ENCODE peak calls at places on chromosome 19, in nine cellular contexts. Y is mesendoderm; V is neuronal stem cell; O is body of pancreas; H is trophoblast cell; E is aorta; B is cardiac muscle cell; G is CD4-positive, CD25-positive, alpha-beta regulatory T cell; D is tibial nerve. N is an unnamed sample.

GRCh38 chr19:7397687-7398086 is 49.0 kb downstream of the ARHGEF18 start:
- DNase-seq in Y (no peak), V (no peak), O (no peak), H (peak; percentile 74), E (no peak), B (peak; percentile 90), G (no peak), D (no peak), N (no peak)

GRCh38 chr19:44598880-44599279 is 14.5 kb upstream of the IGSF23 start:
- DNase-seq in Y (peak; percentile 43), V (no peak), O (peak; percentile 85), H (no peak), E (no peak), B (no peak), G (no peak), D (no peak), N (peak; percentile 90)

GRCh38 chr19:3721131-3721899 is 13.1 kb downstream of the TJP3 start:
- DNase-seq in Y (peak; percentile 96), V (peak; percentile 95), O (peak; percentile 97), H (peak; percentile 95), E (peak; percentile 85), B (peak; percentile 90), G (peak; percentile 83), D (no peak), N (peak; percentile 98)

GRCh38 chr19:40756502-40757110 is 5.6 kb downstream of the SNRPA start:
- DNase-seq in Y (no peak), V (no peak), O (no peak), H (peak; percentile 87), E (no peak), B (no peak), G (no peak), D (no peak), N (no peak)

GRCh38 chr19:39430675-39431593 is 4.8 kb downstream of the RPS16 start:
- DNase-seq in Y (peak; percentile 81), V (no peak), O (no peak), H (peak; percentile 86), E (peak; percentile 72), B (peak; percentile 98), G (peak; percentile 72), D (no peak), N (no peak)

GRCh38 chr19:44758596-44758995 is 10.1 kb downstream of the BCL3 start:
- DNase-seq in Y (peak; percentile 78), V (no peak), O (no peak), H (peak; percentile 66), E (no peak), B (peak; percentile 58), G (no peak), D (no peak), N (no peak)

GRCh38 chr19:6772028-6772865 is at the start of gene VAV1:
- DNase-seq in Y (no peak), V (no peak), O (no peak), H (no peak), E (peak; percentile 86), B (no peak), G (peak; percentile 73), D (no peak), N (peak; percentile 63)

GRCh38 chr19:44812142-44812718 is 3.3 kb downstream of the BCAM start:
- DNase-seq in Y (no peak), V (no peak), O (no peak), H (no peak), E (no peak), B (no peak), G (no peak), D (no peak), N (no peak)

GRCh38 chr19:37333457-37333856 is 37.4 kb upstream of the ZNF527 start:
- DNase-seq in Y (peak; percentile 54), V (no peak), O (no peak), H (no peak), E (no peak), B (peak; percentile 18), G (no peak), D (no peak), N (no peak)

GRCh38 chr19:53503126-53503525 is 34.8 kb upstream of the ZNF331 start:
- DNase-seq in Y (peak; percentile 42), V (no peak), O (no peak), H (no peak), E (no peak), B (no peak), G (no peak), D (no peak), N (no peak)

GRCh38 chr19:8355631-8356402 is 8.1 kb upstream of the ANGPTL4 start:
- DNase-seq in Y (no peak), V (no peak), O (peak; percentile 33), H (peak; percentile 70), E (peak; percentile 80), B (peak; percentile 97), G (no peak), D (no peak), N (no peak)

GRCh38 chr19:35223856-35224505 is 4.6 kb downstream of the FAM187B start:
- DNase-seq in Y (no peak), V (no peak), O (no peak), H (no peak), E (no peak), B (no peak), G (no peak), D (no peak), N (no peak)

GRCh38 chr19:50817941-50818858 is 5.4 kb downstream of the KLK1 start:
- DNase-seq in Y (peak; percentile 82), V (peak; percentile 76), O (peak; percentile 97), H (no peak), E (no peak), B (peak; percentile 26), G (peak; percentile 49), D (no peak), N (peak; percentile 48)

GRCh38 chr19:8575467-8575997 is 1.7 kb downstream of the MYO1F start:
- DNase-seq in Y (peak; percentile 92), V (no peak), O (no peak), H (no peak), E (no peak), B (peak; percentile 53), G (peak; percentile 24), D (no peak), N (no peak)

DNA sequence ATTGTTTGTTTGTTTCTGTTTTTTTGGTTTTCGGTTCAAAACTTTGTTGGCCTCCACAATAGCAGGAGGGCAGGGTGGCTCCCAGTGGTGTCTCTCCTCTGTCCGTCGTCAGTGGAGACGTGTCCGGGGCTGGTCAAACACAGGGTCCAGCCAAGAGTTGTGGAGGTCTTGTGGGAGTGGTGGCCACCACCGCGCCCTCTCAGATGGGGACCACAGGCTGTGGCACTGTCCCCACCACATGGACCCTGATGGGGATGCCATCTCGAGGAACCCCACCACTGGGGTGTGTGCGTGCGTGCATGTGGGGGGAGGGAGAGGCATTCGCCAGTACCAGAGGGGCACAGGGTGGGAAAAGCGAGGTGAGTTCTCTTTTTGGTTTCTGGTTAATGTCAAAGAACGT is 13.8 kb downstream of the ZNF574 start:
- DNase-seq in Y (no peak), V (no peak), O (no peak), H (no peak), E (peak; percentile 22), B (no peak), G (no peak), D (no peak), N (no peak)
- H3K4me1 ChIP-seq in Y (no peaks in the 10 kb centered on the region), V (peaks cover 23% of the 10 kb centered on the region), O (no peaks in the 10 kb centered on the region), H (peaks cover 8% of the 10 kb centered on the region), E (no peaks in the 10 kb centered on the region), B (peaks cover 7% of the 10 kb centered on the region), G (peaks cover 4% of the 10 kb centered on the region), D (no peaks in the 10 kb centered on the region), N (no peaks in the 10 kb centered on the region)

GRCh38 chr19:47229674-47230121 is 1.3 kb downstream of the BBC3 start:
- DNase-seq in Y (peak; percentile 51), V (no peak), O (no peak), H (no peak), E (no peak), B (no peak), G (no peak), D (no peak), N (no peak)
- H3K4me1 ChIP-seq in Y (peaks cover 10% of the 10 kb centered on the region), V (peaks cover 38% of the 10 kb centered on the region), O (peaks cover 61% of the 10 kb centered on the region), H (peaks cover 46% of the 10 kb centered on the region), E (no peaks in the 10 kb centered on the region), B (peaks cover 20% of the 10 kb centered on the region), G (peaks cover 53% of the 10 kb centered on the region), D (peaks cover 42% of the 10 kb centered on the region), N (peaks cover 61% of the 10 kb centered on the region)

GRCh38 chr19:10767726-10768125 is 49.8 kb downstream of the DNM2 start:
- DNase-seq in Y (no peak), V (no peak), O (no peak), H (no peak), E (no peak), B (no peak), G (no peak), D (no peak), N (no peak)
- H3K4me1 ChIP-seq in Y (peaks cover 2% of the 10 kb centered on the region), V (peaks cover 2% of the 10 kb centered on the region), O (peaks cover 76% of the 10 kb centered on the region), H (peaks cover 10% of the 10 kb centered on the region), E (no peaks in the 10 kb centered on the region), B (peaks cover 15% of the 10 kb centered on the region), G (peaks cover 16% of the 10 kb centered on the region), D (peaks cover 42% of the 10 kb centered on the region), N (peaks cover 76% of the 10 kb centered on the region)

DNA sequence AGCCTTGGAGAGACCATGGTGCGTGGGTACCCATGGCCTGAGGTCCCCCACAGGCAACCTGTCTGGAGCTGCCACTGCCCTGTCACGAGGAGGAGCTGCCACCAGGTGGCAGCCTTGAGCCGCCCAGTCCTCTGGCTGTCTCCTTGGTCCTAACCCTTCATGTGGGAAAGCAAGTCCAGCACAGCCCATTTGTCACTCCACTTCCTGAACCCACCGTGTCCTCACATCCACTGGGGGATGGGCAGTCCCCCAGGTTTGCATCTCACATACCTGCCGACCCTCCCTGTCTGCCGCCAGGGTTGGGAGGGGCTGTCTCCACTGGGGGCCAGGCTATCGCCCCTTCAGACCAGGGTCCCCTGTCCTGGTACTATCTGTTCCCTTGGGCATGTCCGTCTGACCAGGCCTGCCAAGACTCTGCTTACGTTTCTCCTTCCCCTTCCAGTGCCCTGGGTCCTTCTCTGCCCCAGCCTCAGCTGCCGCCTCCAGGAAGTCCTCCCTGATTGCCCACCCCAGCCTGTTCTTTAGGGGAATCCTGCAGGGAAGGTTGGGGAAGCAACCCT is 4.5 kb downstream of the FAM174C start:
- DNase-seq in Y (peak; percentile 85), V (peak; percentile 84), O (peak; percentile 84), H (peak; percentile 76), E (peak; percentile 87), B (peak; percentile 88), G (peak; percentile 67), D (peak; percentile 59), N (peak; percentile 87)
- H3K4me1 ChIP-seq in Y (no peaks in the 10 kb centered on the region), V (peaks cover 25% of the 10 kb centered on the region), O (peaks cover 17% of the 10 kb centered on the region), H (peaks cover 12% of the 10 kb centered on the region), E (no peaks in the 10 kb centered on the region), B (peaks cover 3% of the 10 kb centered on the region), G (peaks cover 19% of the 10 kb centered on the region), D (peaks cover 14% of the 10 kb centered on the region), N (peaks cover 30% of the 10 kb centered on the region)

DNA sequence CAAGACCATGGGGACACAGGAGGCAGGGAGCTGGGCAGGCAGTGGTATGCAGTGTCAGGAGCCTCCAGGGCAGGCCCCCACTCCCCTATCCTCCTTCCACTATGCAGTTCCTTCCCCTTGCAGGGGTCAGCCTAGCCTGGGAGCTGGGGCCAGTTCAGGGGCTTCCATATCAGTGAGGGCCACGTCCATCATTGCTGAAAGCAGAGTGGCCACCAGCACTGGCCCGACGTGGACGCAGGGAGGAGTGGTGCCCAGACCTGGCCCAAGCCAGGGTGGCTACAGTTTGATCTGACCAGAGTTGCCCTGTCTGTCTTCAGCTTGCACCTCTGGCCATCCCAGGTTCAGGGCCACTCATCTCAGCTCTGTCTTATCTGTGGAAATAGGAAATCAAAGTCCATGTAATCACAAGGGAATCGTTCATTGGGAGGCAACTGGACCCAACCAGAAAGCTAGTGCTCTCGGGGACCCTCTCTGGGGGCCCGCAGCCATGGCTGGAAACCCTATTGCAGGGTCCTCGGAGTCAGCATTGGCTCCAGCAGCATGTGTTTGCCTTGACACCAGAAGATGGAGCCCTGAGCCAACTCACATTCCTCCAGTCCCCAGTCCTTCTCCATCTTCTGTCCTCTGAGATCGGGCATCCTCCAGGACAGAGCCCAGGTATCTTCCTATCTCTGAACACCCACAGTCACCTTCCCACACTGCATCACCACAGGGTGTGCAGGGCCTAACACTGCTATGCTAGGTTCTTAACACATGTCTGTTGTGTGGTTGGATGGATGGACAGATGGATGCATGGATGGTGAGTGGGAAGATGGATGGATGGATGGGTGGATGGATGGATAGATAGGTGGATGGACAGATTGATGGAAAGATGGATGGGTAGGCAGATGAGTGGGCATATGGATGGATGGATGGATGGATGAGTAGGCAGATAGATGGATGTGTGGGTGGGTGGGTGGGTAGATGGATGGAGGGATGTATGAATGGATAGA is 75.7 kb upstream of the KCTD15 start:
- DNase-seq in Y (no peak), V (no peak), O (no peak), H (no peak), E (no peak), B (no peak), G (no peak), D (no peak), N (no peak)
- H3K4me1 ChIP-seq in Y (no peaks in the 10 kb centered on the region), V (no peaks in the 10 kb centered on the region), O (no peaks in the 10 kb centered on the region), H (no peaks in the 10 kb centered on the region), E (no peaks in the 10 kb centered on the region), B (peaks cover 5% of the 10 kb centered on the region), G (no peaks in the 10 kb centered on the region), D (no peaks in the 10 kb centered on the region), N (no peaks in the 10 kb centered on the region)